ENCODE peak calls at places on chromosomes 7 and 10, in four cellular contexts. K is A549, J is body of pancreas, U is vagina. P is an unnamed sample. For H3K9me3 and H3K4me1, the result is how much of the 10 kb centered on the place peaks cover.

GRCh38 chr10:127619550-127619949 is 70.4 kb downstream of the NPS start:
- DNase-seq in K (no peak), J (no peak), U (no peak), P (no peak)

GRCh38 chr10:80472234-80473095 is 18.4 kb downstream of the TSPAN14 start:
- DNase-seq in K (no peak), J (no peak), U (no peak), P (no peak)

GRCh38 chr10:78865518-78865835 is 203.3 kb upstream of the ZMIZ1 start:
- DNase-seq in K (no peak), J (no peak), U (peak), P (no peak)

GRCh38 chr10:63637833-63638443 is 116.7 kb downstream of the REEP3 start:
- DNase-seq in K (no peak), J (peak), U (no peak), P (no peak)

GRCh38 chr10:116737582-116738358 is 4.6 kb downstream of the HSPA12A start:
- DNase-seq in K (peak), J (no peak), U (no peak), P (no peak)

GRCh38 chr10:15661574-15661973 is 58.1 kb downstream of the ITGA8 start:
- DNase-seq in K (no peak), J (no peak), U (no peak), P (no peak)

GRCh38 chr10:13527864-13528137 is 1.0 kb downstream of the BEND7 start:
- DNase-seq in K (no peak), J (no peak), U (no peak), P (no peak)

GRCh38 chr7:5590596-5591546 is 167.2 kb upstream of the TNRC18 start:
- DNase-seq in K (no peak), J (no peak), U (no peak), P (no peak)

GRCh38 chr10:35040761-35041501 is 49.2 kb downstream of the CUL2 start:
- DNase-seq in K (no peak), J (no peak), U (no peak), P (no peak)

GRCh38 chr7:43678315-43678714 is 51.0 kb downstream of the COA1 start:
- DNase-seq in K (no peak), J (no peak), U (no peak), P (no peak)
- H3K9me3 ChIP-seq in K (under half), J (under half), U (under half), P (under half)

GRCh38 chr10:17201165-17202013 is at the start of gene TRDMT1:
- DNase-seq in K (peak), J (peak), U (peak), P (peak)
- TF ChIP-seq POLR2A in K (peak), J (peak), U (peak), P (peak)

GRCh38 chr7:21618706-21619105 is 75.9 kb downstream of the DNAH11 start:
- DNase-seq in K (no peak), J (no peak), U (no peak), P (no peak)
- H3K4me1 ChIP-seq in K (under half), J (under half), U (under half), P (under half)

GRCh38 chr10:121131426-121132277 is 280.5 kb downstream of the WDR11 start:
- DNase-seq in K (no peak), J (no peak), U (no peak), P (no peak)

GRCh38 chr10:121130382-121130781 is 279.2 kb downstream of the WDR11 start:
- DNase-seq in K (no peak), J (no peak), U (no peak), P (no peak)

GRCh38 chr10:121131014-121131413 is 279.9 kb downstream of the WDR11 start:
- DNase-seq in K (no peak), J (no peak), U (no peak), P (no peak)

GRCh38 chr10:121127151-121127906 is 276.2 kb downstream of the WDR11 start:
- DNase-seq in K (no peak), J (no peak), U (no peak), P (no peak)

GRCh38 chr10:121129266-121129665 is 278.1 kb downstream of the WDR11 start:
- DNase-seq in K (no peak), J (no peak), U (no peak), P (no peak)
- H3K9me3 ChIP-seq in K (under half), J (under half), U (under half), P (under half)

GRCh38 chr10:89207181-89207800 is at the start of gene CH25H:
- DNase-seq in K (peak), J (peak), U (peak), P (peak)
- TF ChIP-seq POLR2A in K (no peak), J (peak), U (peak), P (no peak)

GRCh38 chr7:29341156-29341555 is 146.6 kb downstream of the CHN2 start:
- DNase-seq in K (no peak), J (no peak), U (no peak), P (no peak)

GRCh38 chr7:29335188-29336083 is 140.9 kb downstream of the CHN2 start:
- DNase-seq in K (no peak), J (no peak), U (no peak), P (no peak)

GRCh38 chr7:29336851-29337627 is 142.5 kb downstream of the CHN2 start:
- DNase-seq in K (no peak), J (peak), U (no peak), P (no peak)

GRCh38 chr7:29340691-29341090 is 146.1 kb downstream of the CHN2 start:
- DNase-seq in K (no peak), J (no peak), U (no peak), P (no peak)

GRCh38 chr7:29337628-29338116 is 143.1 kb downstream of the CHN2 start:
- DNase-seq in K (no peak), J (no peak), U (no peak), P (no peak)
- H3K4me1 ChIP-seq in K (under half), J (half or more), U (under half), P (under half)

GRCh38 chr10:23195846-23196200 is 3.7 kb downstream of the PTF1A start:
- DNase-seq in K (no peak), J (no peak), U (peak), P (no peak)
- H3K9me3 ChIP-seq in K (under half), J (under half), U (under half), P (under half)

GRCh38 chr7:99409814-99410213 is 1.0 kb downstream of the BUD31 start:
- DNase-seq in K (no peak), J (no peak), U (no peak), P (no peak)

GRCh38 chr7:99407849-99408346 is 499 bp downstream of the PDAP1 start:
- DNase-seq in K (peak), J (peak), U (no peak), P (peak)

GRCh38 chr7:99406557-99406956 is 1.8 kb downstream of the PDAP1 start:
- DNase-seq in K (no peak), J (no peak), U (no peak), P (no peak)

GRCh38 chr7:99409192-99409572 is 413 bp downstream of the BUD31 start:
- DNase-seq in K (no peak), J (no peak), U (no peak), P (no peak)

GRCh38 chr7:99408347-99409191 is at the start of the genes BUD31 and PDAP1:
- DNase-seq in K (peak), J (peak), U (peak), P (peak)
- TF ChIP-seq POLR2A in K (peak), J (peak), U (peak), P (no peak)

GRCh38 chr10:124152139-124152780 is 58.9 kb upstream of the CHST15 start:
- DNase-seq in K (peak), J (no peak), U (no peak), P (no peak)
- H3K4me1 ChIP-seq in K (under half), J (under half), U (under half), P (under half)